ENCODE peak calls at places on chromosomes 4 and X, in eight cellular contexts. One of them, this sample, is unnamed.

GRCh38 chr4:107125496-107125895 is 89.4 kb upstream of the DKK2 start:
- DNase-seq in fibroblast of villous mesenchyme: peak; percentile 19
- DNase-seq in AG10803: peak; percentile 18
- DNase-seq in left ventricle myocardium inferior: no peak
- DNase-seq in adrenal gland: no peak
- DNase-seq in hepatocyte: no peak
- DNase-seq in fibroblast of lung: no peak
- DNase-seq in prostate gland: no peak
- DNase-seq in this sample: no peak

GRCh38 chrX:23668335-23668734 is 1.0 kb downstream of the PRDX4 start:
- DNase-seq in fibroblast of villous mesenchyme: peak; percentile 4
- DNase-seq in AG10803: no peak
- DNase-seq in left ventricle myocardium inferior: no peak
- DNase-seq in adrenal gland: no peak
- DNase-seq in hepatocyte: no peak
- DNase-seq in fibroblast of lung: no peak
- DNase-seq in prostate gland: no peak
- DNase-seq in this sample: no peak

GRCh38 chrX:103878466-103879151 is 46.6 kb upstream of the RAB9B start:
- DNase-seq in fibroblast of villous mesenchyme: peak; percentile 22
- DNase-seq in AG10803: peak; percentile 79
- DNase-seq in left ventricle myocardium inferior: no peak
- DNase-seq in adrenal gland: no peak
- DNase-seq in hepatocyte: peak; percentile 30
- DNase-seq in fibroblast of lung: peak; percentile 84
- DNase-seq in prostate gland: no peak
- DNase-seq in this sample: peak; percentile 15

GRCh38 chr4:142984871-142985585 is 138.9 kb upstream of the INPP4B start:
- DNase-seq in fibroblast of villous mesenchyme: peak; percentile 30
- DNase-seq in AG10803: peak; percentile 16
- DNase-seq in left ventricle myocardium inferior: no peak
- DNase-seq in adrenal gland: no peak
- DNase-seq in hepatocyte: peak; percentile 48
- DNase-seq in fibroblast of lung: peak; percentile 9
- DNase-seq in prostate gland: no peak
- DNase-seq in this sample: peak; percentile 46

GRCh38 chrX:71958281-71958675 is 47.6 kb downstream of the NHSL2 start:
- DNase-seq in fibroblast of villous mesenchyme: no peak
- DNase-seq in AG10803: no peak
- DNase-seq in left ventricle myocardium inferior: no peak
- DNase-seq in adrenal gland: no peak
- DNase-seq in hepatocyte: no peak
- DNase-seq in fibroblast of lung: no peak
- DNase-seq in prostate gland: no peak
- DNase-seq in this sample: no peak

GRCh38 chr4:8580321-8581093 is at the start of gene GPR78:
- DNase-seq in fibroblast of villous mesenchyme: peak; percentile 68
- DNase-seq in AG10803: peak; percentile 22
- DNase-seq in left ventricle myocardium inferior: peak; percentile 43
- DNase-seq in adrenal gland: peak; percentile 47
- DNase-seq in hepatocyte: peak; percentile 90
- DNase-seq in fibroblast of lung: peak; percentile 60
- DNase-seq in prostate gland: no peak
- DNase-seq in this sample: no peak

GRCh38 chr4:98653890-98654867 is 4.2 kb downstream of the TSPAN5 start:
- DNase-seq in fibroblast of villous mesenchyme: peak; percentile 76
- DNase-seq in AG10803: peak; percentile 95
- DNase-seq in left ventricle myocardium inferior: no peak
- DNase-seq in adrenal gland: no peak
- DNase-seq in hepatocyte: no peak
- DNase-seq in fibroblast of lung: peak; percentile 99
- DNase-seq in prostate gland: no peak
- DNase-seq in this sample: peak; percentile 87

GRCh38 chr4:152344001-152344400 is 191.9 kb downstream of the FBXW7 start:
- DNase-seq in fibroblast of villous mesenchyme: no peak
- DNase-seq in AG10803: no peak
- DNase-seq in left ventricle myocardium inferior: no peak
- DNase-seq in adrenal gland: no peak
- DNase-seq in hepatocyte: no peak
- DNase-seq in fibroblast of lung: no peak
- DNase-seq in prostate gland: no peak
- DNase-seq in this sample: no peak

GRCh38 chr4:41215155-41215554 is 813 bp upstream of the APBB2 start:
- DNase-seq in fibroblast of villous mesenchyme: no peak
- DNase-seq in AG10803: no peak
- DNase-seq in left ventricle myocardium inferior: no peak
- DNase-seq in adrenal gland: no peak
- DNase-seq in hepatocyte: peak; percentile 21
- DNase-seq in fibroblast of lung: no peak
- DNase-seq in prostate gland: no peak
- DNase-seq in this sample: no peak

GRCh38 chr4:70197842-70198241 is 2.3 kb downstream of the ODAM start:
- DNase-seq in fibroblast of villous mesenchyme: peak; percentile 27
- DNase-seq in AG10803: no peak
- DNase-seq in left ventricle myocardium inferior: no peak
- DNase-seq in adrenal gland: no peak
- DNase-seq in hepatocyte: peak; percentile 38
- DNase-seq in fibroblast of lung: peak; percentile 0
- DNase-seq in prostate gland: peak; percentile 68
- DNase-seq in this sample: no peak

GRCh38 chr4:158741622-158742021 is 18.4 kb upstream of the PPID start:
- DNase-seq in fibroblast of villous mesenchyme: no peak
- DNase-seq in AG10803: no peak
- DNase-seq in left ventricle myocardium inferior: no peak
- DNase-seq in adrenal gland: no peak
- DNase-seq in hepatocyte: no peak
- DNase-seq in fibroblast of lung: no peak
- DNase-seq in prostate gland: no peak
- DNase-seq in this sample: no peak

GRCh38 chr4:7367894-7368293 is 66.8 kb downstream of the PSAPL1 start:
- DNase-seq in fibroblast of villous mesenchyme: no peak
- DNase-seq in AG10803: peak; percentile 12
- DNase-seq in left ventricle myocardium inferior: no peak
- DNase-seq in adrenal gland: no peak
- DNase-seq in hepatocyte: no peak
- DNase-seq in fibroblast of lung: peak; percentile 41
- DNase-seq in prostate gland: no peak
- DNase-seq in this sample: no peak

GRCh38 chr4:75142850-75143249 is 209.9 kb downstream of the PARM1 start:
- DNase-seq in fibroblast of villous mesenchyme: no peak
- DNase-seq in AG10803: peak; percentile 6
- DNase-seq in left ventricle myocardium inferior: no peak
- DNase-seq in adrenal gland: no peak
- DNase-seq in hepatocyte: no peak
- DNase-seq in fibroblast of lung: peak; percentile 4
- DNase-seq in prostate gland: no peak
- DNase-seq in this sample: peak; percentile 6

GRCh38 chr4:2914220-2915126 is 48.7 kb downstream of the NOP14 start:
- DNase-seq in fibroblast of villous mesenchyme: no peak
- DNase-seq in AG10803: no peak
- DNase-seq in left ventricle myocardium inferior: no peak
- DNase-seq in adrenal gland: no peak
- DNase-seq in hepatocyte: no peak
- DNase-seq in fibroblast of lung: no peak
- DNase-seq in prostate gland: no peak
- DNase-seq in this sample: no peak

GRCh38 chr4:111773858-111774257 is 371.4 kb upstream of the FAM241A start:
- DNase-seq in fibroblast of villous mesenchyme: peak; percentile 82
- DNase-seq in AG10803: peak; percentile 66
- DNase-seq in left ventricle myocardium inferior: no peak
- DNase-seq in adrenal gland: no peak
- DNase-seq in hepatocyte: peak; percentile 29
- DNase-seq in fibroblast of lung: no peak
- DNase-seq in prostate gland: no peak
- DNase-seq in this sample: no peak

GRCh38 chr4:11720292-11720691 is 291.6 kb upstream of the HS3ST1 start:
- DNase-seq in fibroblast of villous mesenchyme: peak; percentile 42
- DNase-seq in AG10803: no peak
- DNase-seq in left ventricle myocardium inferior: no peak
- DNase-seq in adrenal gland: peak; percentile 33
- DNase-seq in hepatocyte: peak; percentile 71
- DNase-seq in fibroblast of lung: peak; percentile 45
- DNase-seq in prostate gland: no peak
- DNase-seq in this sample: no peak

GRCh38 chr4:15656038-15656470 is 897 bp upstream of the FBXL5 start:
- DNase-seq in fibroblast of villous mesenchyme: no peak
- DNase-seq in AG10803: no peak
- DNase-seq in left ventricle myocardium inferior: no peak
- DNase-seq in adrenal gland: peak; percentile 63
- DNase-seq in hepatocyte: no peak
- DNase-seq in fibroblast of lung: peak; percentile 30
- DNase-seq in prostate gland: no peak
- DNase-seq in this sample: no peak

GRCh38 chr4:16969696-16970135 is 71.3 kb upstream of the LDB2 start:
- DNase-seq in fibroblast of villous mesenchyme: peak; percentile 62
- DNase-seq in AG10803: peak; percentile 64
- DNase-seq in left ventricle myocardium inferior: no peak
- DNase-seq in adrenal gland: peak; percentile 50
- DNase-seq in hepatocyte: no peak
- DNase-seq in fibroblast of lung: peak; percentile 64
- DNase-seq in prostate gland: no peak
- DNase-seq in this sample: no peak

GRCh38 chrX:39821011-39821708 is 276.6 kb downstream of the BCOR start:
- DNase-seq in fibroblast of villous mesenchyme: peak; percentile 42
- DNase-seq in AG10803: peak; percentile 20
- DNase-seq in left ventricle myocardium inferior: peak; percentile 21
- DNase-seq in adrenal gland: peak; percentile 34
- DNase-seq in hepatocyte: peak; percentile 73
- DNase-seq in fibroblast of lung: peak; percentile 42
- DNase-seq in prostate gland: no peak
- DNase-seq in this sample: no peak

GRCh38 chr4:1130318-1131186 is 17.2 kb upstream of the RNF212 start:
- DNase-seq in fibroblast of villous mesenchyme: peak; percentile 83
- DNase-seq in AG10803: peak; percentile 73
- DNase-seq in left ventricle myocardium inferior: peak; percentile 44
- DNase-seq in adrenal gland: peak; percentile 68
- DNase-seq in hepatocyte: peak; percentile 84
- DNase-seq in fibroblast of lung: peak; percentile 60
- DNase-seq in prostate gland: peak; percentile 51
- DNase-seq in this sample: peak; percentile 57

GRCh38 chr4:8759987-8760386 is 111.7 kb downstream of the HMX1 start:
- DNase-seq in fibroblast of villous mesenchyme: no peak
- DNase-seq in AG10803: no peak
- DNase-seq in left ventricle myocardium inferior: no peak
- DNase-seq in adrenal gland: no peak
- DNase-seq in hepatocyte: no peak
- DNase-seq in fibroblast of lung: no peak
- DNase-seq in prostate gland: no peak
- DNase-seq in this sample: no peak

GRCh38 chr4:24845132-24845531 is 49.8 kb downstream of the SOD3 start:
- DNase-seq in fibroblast of villous mesenchyme: no peak
- DNase-seq in AG10803: no peak
- DNase-seq in left ventricle myocardium inferior: no peak
- DNase-seq in adrenal gland: no peak
- DNase-seq in hepatocyte: no peak
- DNase-seq in fibroblast of lung: no peak
- DNase-seq in prostate gland: no peak
- DNase-seq in this sample: no peak

GRCh38 chr4:48018112-48018511 is 1.5 kb downstream of the NIPAL1 start:
- DNase-seq in fibroblast of villous mesenchyme: no peak
- DNase-seq in AG10803: no peak
- DNase-seq in left ventricle myocardium inferior: no peak
- DNase-seq in adrenal gland: no peak
- DNase-seq in hepatocyte: no peak
- DNase-seq in fibroblast of lung: no peak
- DNase-seq in prostate gland: no peak
- DNase-seq in this sample: no peak

GRCh38 chr4:80213117-80213815 is 16.0 kb downstream of the PRDM8 start:
- DNase-seq in fibroblast of villous mesenchyme: no peak
- DNase-seq in AG10803: peak; percentile 54
- DNase-seq in left ventricle myocardium inferior: no peak
- DNase-seq in adrenal gland: no peak
- DNase-seq in hepatocyte: no peak
- DNase-seq in fibroblast of lung: peak; percentile 71
- DNase-seq in prostate gland: no peak
- DNase-seq in this sample: no peak

GRCh38 chrX:132292753-132293152 is 73.5 kb upstream of the RAP2C start:
- DNase-seq in fibroblast of villous mesenchyme: peak; percentile 71
- DNase-seq in AG10803: peak; percentile 62
- DNase-seq in left ventricle myocardium inferior: no peak
- DNase-seq in adrenal gland: peak; percentile 20
- DNase-seq in hepatocyte: peak; percentile 72
- DNase-seq in fibroblast of lung: peak; percentile 39
- DNase-seq in prostate gland: peak; percentile 6
- DNase-seq in this sample: peak; percentile 29

GRCh38 chrX:100635989-100636320 is 651 bp downstream of the TSPAN6 start:
- DNase-seq in fibroblast of villous mesenchyme: no peak
- DNase-seq in AG10803: no peak
- DNase-seq in left ventricle myocardium inferior: no peak
- DNase-seq in adrenal gland: no peak
- DNase-seq in hepatocyte: no peak
- DNase-seq in fibroblast of lung: no peak
- DNase-seq in prostate gland: no peak
- DNase-seq in this sample: no peak
- H3K4me3 ChIP-seq in fibroblast of villous mesenchyme: peak overlapping the region; percentile 74
- H3K4me3 ChIP-seq in AG10803: peak overlapping the region; percentile 68
- H3K4me3 ChIP-seq in left ventricle myocardium inferior: peak overlapping the region; percentile 73
- H3K4me3 ChIP-seq in adrenal gland: peak overlapping the region; percentile 61
- H3K4me3 ChIP-seq in hepatocyte: peak overlapping the region; percentile 46
- H3K4me3 ChIP-seq in fibroblast of lung: peak overlapping the region; percentile 59
- H3K4me3 ChIP-seq in prostate gland: peak overlapping the region; percentile 41
- H3K4me3 ChIP-seq in this sample: peak overlapping the region; percentile 54

GRCh38 chr4:139656614-139657486 is 8.8 kb upstream of the MGST2 start:
- DNase-seq in fibroblast of villous mesenchyme: peak; percentile 66
- DNase-seq in AG10803: peak; percentile 72
- DNase-seq in left ventricle myocardium inferior: peak; percentile 30
- DNase-seq in adrenal gland: peak; percentile 74
- DNase-seq in hepatocyte: peak; percentile 91
- DNase-seq in fibroblast of lung: peak; percentile 70
- DNase-seq in prostate gland: peak; percentile 53
- DNase-seq in this sample: no peak
- H3K4me3 ChIP-seq in fibroblast of villous mesenchyme: no peak overlapping the region
- H3K4me3 ChIP-seq in AG10803: no peak overlapping the region
- H3K4me3 ChIP-seq in left ventricle myocardium inferior: no peak overlapping the region
- H3K4me3 ChIP-seq in adrenal gland: no peak overlapping the region
- H3K4me3 ChIP-seq in hepatocyte: no peak overlapping the region
- H3K4me3 ChIP-seq in fibroblast of lung: no peak overlapping the region
- H3K4me3 ChIP-seq in prostate gland: no peak overlapping the region
- H3K4me3 ChIP-seq in this sample: no peak overlapping the region

DNA sequence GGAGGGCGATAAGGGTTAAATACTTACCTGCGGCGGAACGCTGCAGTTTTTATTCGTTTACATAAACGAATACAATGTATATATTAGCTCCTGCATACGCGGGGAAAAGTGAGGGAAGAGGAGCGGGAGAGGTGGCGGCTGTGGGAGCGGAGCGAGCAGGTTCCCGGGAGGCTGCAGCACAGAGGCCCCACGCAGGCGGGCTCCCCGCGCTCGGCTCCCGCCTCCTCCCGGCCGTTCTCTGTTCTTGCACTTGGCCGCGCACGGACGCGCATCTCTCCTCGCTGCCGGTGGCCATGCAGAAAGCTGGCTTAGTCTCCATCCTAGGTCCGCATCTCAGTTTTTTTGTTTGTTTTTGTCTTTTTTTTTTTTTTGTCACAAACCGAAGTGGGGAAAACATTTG is 340.4 kb upstream of the FAT1 start:
- DNase-seq in fibroblast of villous mesenchyme: peak; percentile 9
- DNase-seq in AG10803: no peak
- DNase-seq in left ventricle myocardium inferior: no peak
- DNase-seq in adrenal gland: no peak
- DNase-seq in hepatocyte: no peak
- DNase-seq in fibroblast of lung: no peak
- DNase-seq in prostate gland: no peak
- DNase-seq in this sample: no peak
- H3K4me3 ChIP-seq in fibroblast of villous mesenchyme: no peak overlapping the region
- H3K4me3 ChIP-seq in AG10803: no peak overlapping the region
- H3K4me3 ChIP-seq in left ventricle myocardium inferior: no peak overlapping the region
- H3K4me3 ChIP-seq in adrenal gland: no peak overlapping the region
- H3K4me3 ChIP-seq in hepatocyte: no peak overlapping the region
- H3K4me3 ChIP-seq in fibroblast of lung: no peak overlapping the region
- H3K4me3 ChIP-seq in prostate gland: no peak overlapping the region
- H3K4me3 ChIP-seq in this sample: no peak overlapping the region

GRCh38 chrX:2342878-2343277 is 157.9 kb downstream of the DHRSX start:
- DNase-seq in fibroblast of villous mesenchyme: peak; percentile 93
- DNase-seq in AG10803: peak; percentile 62
- DNase-seq in left ventricle myocardium inferior: no peak
- DNase-seq in adrenal gland: no peak
- DNase-seq in hepatocyte: no peak
- DNase-seq in fibroblast of lung: peak; percentile 92
- DNase-seq in prostate gland: no peak
- DNase-seq in this sample: peak; percentile 49
- H3K4me3 ChIP-seq in fibroblast of villous mesenchyme: no peak overlapping the region
- H3K4me3 ChIP-seq in AG10803: no peak overlapping the region
- H3K4me3 ChIP-seq in left ventricle myocardium inferior: no peak overlapping the region
- H3K4me3 ChIP-seq in adrenal gland: no peak overlapping the region
- H3K4me3 ChIP-seq in hepatocyte: no peak overlapping the region
- H3K4me3 ChIP-seq in fibroblast of lung: no peak overlapping the region
- H3K4me3 ChIP-seq in prostate gland: no peak overlapping the region
- H3K4me3 ChIP-seq in this sample: no peak overlapping the region